ENCODE peak calls at places on chromosomes 6 and 20, in nine cellular contexts. H is PC-9, J is foreskin fibroblast, O is ovary, W is HAP-1, Q is astrocyte of the spinal cord, A is mesendoderm, X is A673, V is BJ. N is an unnamed sample.

GRCh38 chr6:13063300-13063918 is 264.9 kb downstream of the TBC1D7 start:
- DNase-seq in W (no peak), O (no peak), A (no peak), H (no peak), Q (no peak), X (no peak), V (no peak), J (peak; percentile 71), N (no peak)

GRCh38 chr6:119483936-119484335 is 134.4 kb upstream of the MAN1A1 start:
- DNase-seq in A (peak; percentile 4), O (no peak), H (no peak), W (no peak), V (no peak), Q (no peak), X (no peak), J (peak; percentile 42), N (no peak)

GRCh38 chr6:113732384-113732966 is 124.7 kb upstream of the MARCKS start:
- DNase-seq in H (no peak), X (peak; percentile 6), O (peak; percentile 22), V (no peak), J (peak; percentile 50), Q (peak; percentile 24), A (no peak), W (no peak), N (peak; percentile 58)

GRCh38 chr20:10558635-10559187 is 115.1 kb downstream of the JAG1 start:
- DNase-seq in W (no peak), J (peak; percentile 91), O (no peak), A (peak; percentile 29), Q (peak; percentile 92), V (peak; percentile 83), X (no peak), H (peak; percentile 35), N (peak; percentile 82)

GRCh38 chr20:43658068-43658722 is 8.7 kb upstream of the MYBL2 start:
- DNase-seq in V (no peak), O (no peak), X (no peak), Q (peak; percentile 21), H (peak; percentile 23), J (peak; percentile 15), W (peak; percentile 11), A (no peak), N (no peak)

GRCh38 chr6:25010917-25011625 is 75.3 kb upstream of the RIPOR2 start:
- DNase-seq in H (no peak), J (peak; percentile 66), W (no peak), X (no peak), Q (peak; percentile 63), O (no peak), A (no peak), V (no peak), N (peak; percentile 60)

GRCh38 chr20:33732166-33732970 is 572 bp downstream of the ZNF341 start:
- DNase-seq in H (peak; percentile 96), A (no peak), O (peak; percentile 91), J (peak; percentile 91), W (peak; percentile 66), V (no peak), Q (peak; percentile 78), X (peak; percentile 41), N (peak; percentile 86)

GRCh38 chr20:35434085-35435005 is 3.7 kb downstream of the GDF5 start:
- DNase-seq in X (no peak), A (no peak), W (no peak), Q (no peak), J (peak; percentile 71), H (no peak), V (no peak), O (peak; percentile 47), N (peak; percentile 13)

GRCh38 chr6:715709-716450 is 22.9 kb upstream of the EXOC2 start:
- DNase-seq in A (no peak), J (peak; percentile 11), X (no peak), Q (no peak), W (no peak), V (no peak), O (no peak), H (no peak), N (peak; percentile 23)

GRCh38 chr6:31332637-31333602 is 24.1 kb downstream of the HLA-B start:
- DNase-seq in O (no peak), A (no peak), X (no peak), W (no peak), Q (no peak), V (no peak), J (no peak), H (no peak), N (no peak)

GRCh38 chr6:153553627-153554026 is 422.5 kb upstream of the RGS17 start:
- DNase-seq in A (peak; percentile 84), X (peak; percentile 76), W (no peak), H (no peak), J (peak; percentile 10), V (no peak), Q (no peak), O (no peak), N (peak; percentile 27)

GRCh38 chr6:28719275-28719940 is 193.7 kb downstream of the GPX5 start:
- DNase-seq in O (no peak), V (no peak), A (peak; percentile 84), X (peak; percentile 71), J (peak; percentile 38), H (no peak), W (peak; percentile 45), Q (no peak), N (peak; percentile 3)

GRCh38 chr6:130749402-130749801 is 77.8 kb upstream of the SMLR1 start:
- DNase-seq in H (no peak), A (peak; percentile 22), W (no peak), J (no peak), V (no peak), Q (no peak), X (no peak), O (no peak), N (no peak)

GRCh38 chr6:11714798-11715285 is 63.8 kb downstream of the ADTRP start:
- DNase-seq in O (no peak), Q (no peak), V (no peak), H (no peak), J (no peak), X (peak; percentile 79), A (no peak), W (no peak), N (no peak)

GRCh38 chr6:11711644-11711993 is 67.0 kb downstream of the ADTRP start:
- DNase-seq in J (no peak), X (no peak), A (no peak), W (no peak), V (no peak), H (no peak), O (no peak), Q (no peak), N (no peak)

GRCh38 chr6:11711994-11712698 is 66.5 kb downstream of the ADTRP start:
- DNase-seq in W (no peak), Q (no peak), V (no peak), H (no peak), J (no peak), A (no peak), O (no peak), X (no peak), N (no peak)

GRCh38 chr6:11712760-11713159 is 65.8 kb downstream of the ADTRP start:
- DNase-seq in O (no peak), X (no peak), W (no peak), V (no peak), H (no peak), Q (no peak), A (no peak), J (peak; percentile 41), N (peak; percentile 76)

GRCh38 chr6:11714116-11714797 is 64.3 kb downstream of the ADTRP start:
- DNase-seq in A (no peak), H (no peak), X (no peak), J (no peak), V (no peak), O (no peak), W (no peak), Q (no peak), N (no peak)
- H3K4me3 ChIP-seq in A (no peak overlapping the region), H (no peak overlapping the region), X (no peak overlapping the region), J (no peak overlapping the region), V (no peak overlapping the region), O (no peak overlapping the region), W (no peak overlapping the region), Q (no peak overlapping the region), N (no peak overlapping the region)

DNA sequence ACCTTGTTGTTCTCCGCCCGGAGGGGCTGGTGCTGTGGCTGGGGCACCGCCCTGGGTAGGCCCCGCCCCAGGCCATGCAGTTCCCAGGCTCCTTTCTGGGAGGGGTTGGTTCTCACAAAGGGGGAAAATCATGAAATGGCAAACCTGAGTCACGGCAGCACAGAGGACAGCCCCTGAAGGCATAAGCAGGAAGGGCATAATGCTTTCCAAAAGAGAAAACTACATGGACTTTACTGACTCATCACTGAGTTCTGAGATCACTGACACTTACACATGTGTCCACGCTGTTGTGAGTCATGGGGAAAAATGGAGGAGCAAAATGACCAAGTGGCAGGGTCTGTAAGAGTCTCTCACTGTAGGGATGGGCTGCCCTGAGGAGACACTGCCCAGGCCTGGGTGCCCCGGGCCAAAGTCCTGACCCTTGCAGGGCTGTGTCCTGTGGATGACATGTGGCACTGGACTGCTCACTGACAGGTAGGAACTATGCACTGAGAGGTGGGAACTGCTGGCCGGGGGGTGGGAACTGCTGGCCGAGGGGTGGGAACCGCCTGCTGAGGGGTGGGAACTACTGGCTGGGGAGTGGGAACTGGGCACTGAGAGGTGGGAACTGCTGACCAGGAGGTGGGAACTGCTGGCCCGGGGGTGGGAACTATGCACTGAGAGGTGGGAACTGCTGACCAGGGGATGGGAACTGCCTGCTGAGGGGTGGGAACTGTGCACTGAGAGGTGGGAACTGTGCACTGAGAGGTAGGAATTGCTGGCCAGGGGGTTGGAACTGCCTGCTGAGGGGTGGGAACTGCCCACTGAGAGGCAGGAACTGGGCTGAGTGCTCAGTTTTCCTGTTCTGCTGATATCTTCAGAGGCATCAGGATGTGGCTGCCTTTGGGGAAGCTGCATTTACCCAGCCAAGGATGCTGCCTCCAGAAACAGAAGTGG is 90.4 kb downstream of the THBS2 start:
- DNase-seq in V (peak; percentile 99), W (no peak), J (peak; percentile 98), X (no peak), A (no peak), H (peak; percentile 10), O (peak; percentile 69), Q (peak; percentile 92), N (peak; percentile 93)
- H3K4me3 ChIP-seq in V (peak overlapping the region; percentile 30), W (no peak overlapping the region), J (no peak overlapping the region), X (no peak overlapping the region), A (no peak overlapping the region), H (no peak overlapping the region), O (no peak overlapping the region), Q (no peak overlapping the region), N (no peak overlapping the region)

GRCh38 chr20:62850333-62850974 is 11.2 kb downstream of the TCFL5 start:
- DNase-seq in O (no peak), V (no peak), H (no peak), Q (no peak), J (no peak), X (no peak), W (no peak), A (no peak), N (no peak)
- H3K4me3 ChIP-seq in O (no peak overlapping the region), V (no peak overlapping the region), H (no peak overlapping the region), Q (no peak overlapping the region), J (no peak overlapping the region), X (no peak overlapping the region), W (no peak overlapping the region), A (no peak overlapping the region), N (no peak overlapping the region)

DNA sequence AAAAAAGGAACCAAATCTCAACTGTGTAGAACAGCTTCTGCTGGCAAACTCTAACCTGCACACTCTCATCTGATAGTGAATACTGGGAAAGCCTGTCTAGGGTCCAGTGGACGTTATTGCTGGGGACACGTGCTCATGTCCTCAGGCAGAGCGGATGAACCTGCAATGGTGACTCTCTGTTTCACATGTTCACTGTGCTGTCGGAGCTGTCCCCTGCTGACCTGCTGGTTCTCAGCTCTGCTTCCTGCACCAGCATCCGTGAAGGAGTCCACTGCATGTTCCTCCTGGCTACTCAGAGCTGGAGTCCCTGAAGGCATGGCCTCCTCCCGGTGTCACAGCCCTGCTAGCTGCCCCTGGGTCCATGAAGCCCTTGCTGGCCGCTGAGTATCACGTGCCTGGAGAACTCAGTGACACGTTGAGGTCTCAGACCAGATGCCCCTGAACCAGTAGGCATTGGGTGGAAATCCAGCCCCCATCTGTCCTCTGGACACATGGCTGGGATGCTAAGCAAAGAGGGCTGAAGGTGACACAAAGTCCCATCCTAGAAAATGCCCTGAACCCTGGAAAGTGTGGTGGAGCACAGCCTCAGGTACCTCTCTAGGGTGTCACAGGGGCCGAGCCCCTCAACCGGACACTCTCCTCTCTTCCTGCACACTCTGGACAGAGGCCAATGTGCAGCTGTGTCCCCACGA is 54.8 kb upstream of the FRMD1 start:
- DNase-seq in H (no peak), Q (no peak), A (no peak), O (peak; percentile 11), V (no peak), W (no peak), X (no peak), J (no peak), N (no peak)
- H3K4me3 ChIP-seq in H (no peak overlapping the region), Q (no peak overlapping the region), A (no peak overlapping the region), O (no peak overlapping the region), V (no peak overlapping the region), W (no peak overlapping the region), X (no peak overlapping the region), J (no peak overlapping the region), N (no peak overlapping the region)

N was measured in fibroblast of villous mesenchyme.